ENCODE peak calls at places on chromosomes 5 and 9, in eight cellular contexts. I is SK-N-SH; L is CD4-positive, alpha-beta T cell; X is mammary epithelial cell; H is psoas muscle; F is suprapubic skin; W is mesothelial cell of epicardium; D is lower lobe of right lung. Q is an unnamed sample.

GRCh38 chr9:128394404-128395168 is 23.4 kb downstream of the URM1 start:
- DNase-seq in I (no peak), L (no peak), X (no peak), W (no peak), F (no peak), H (no peak), D (no peak), Q (no peak)

GRCh38 chr5:33491941-33492340 is 51.2 kb downstream of the TARS1 start:
- DNase-seq in L (no peak), D (no peak), H (no peak), F (no peak), W (no peak), I (no peak), X (no peak), Q (no peak)

GRCh38 chr9:9556865-9557803 is 1055.7 kb downstream of the PTPRD start:
- DNase-seq in L (no peak), W (no peak), D (no peak), F (no peak), H (no peak), I (no peak), X (no peak), Q (no peak)

GRCh38 chr9:124473310-124473709 is 23.1 kb downstream of the ADGRD2 start:
- DNase-seq in H (no peak), L (no peak), D (no peak), X (no peak), F (no peak), W (no peak), I (no peak), Q (no peak)

GRCh38 chr9:111803924-111804323 is 9.2 kb upstream of the SHOC1 start:
- DNase-seq in L (no peak), W (no peak), X (no peak), H (no peak), D (no peak), F (no peak), I (no peak), Q (no peak)

GRCh38 chr5:143635888-143636287 is 176.1 kb upstream of the HMHB1 start:
- DNase-seq in L (no peak), F (no peak), X (no peak), I (no peak), W (no peak), D (no peak), H (no peak), Q (no peak)

GRCh38 chr5:150508021-150508640 is at the start of gene NDST1:
- DNase-seq in F (no peak), X (no peak), L (no peak), W (no peak), D (peak), H (no peak), I (no peak), Q (no peak)

GRCh38 chr5:56145511-56145910 is 87.6 kb downstream of the ANKRD55 start:
- DNase-seq in D (no peak), H (no peak), X (no peak), W (no peak), F (no peak), L (no peak), I (no peak), Q (no peak)

GRCh38 chr5:68303038-68303738 is 87.6 kb downstream of the PIK3R1 start:
- DNase-seq in H (no peak), F (no peak), L (no peak), W (no peak), I (peak), X (peak), D (no peak), Q (no peak)

GRCh38 chr5:2755811-2756210 is 4.3 kb upstream of the IRX2 start:
- DNase-seq in F (no peak), L (no peak), I (no peak), X (peak), D (no peak), W (no peak), H (no peak), Q (no peak)

GRCh38 chr5:2755371-2755715 is 3.9 kb upstream of the IRX2 start:
- DNase-seq in L (no peak), H (no peak), I (no peak), W (no peak), X (peak), F (no peak), D (no peak), Q (no peak)

GRCh38 chr5:2757563-2758311 is 6.3 kb upstream of the IRX2 start:
- DNase-seq in H (no peak), F (no peak), D (peak), I (no peak), X (peak), L (no peak), W (no peak), Q (no peak)

GRCh38 chr5:2756211-2756746 is 4.8 kb upstream of the IRX2 start:
- DNase-seq in F (peak), D (peak), H (no peak), L (no peak), I (no peak), W (no peak), X (peak), Q (no peak)

DNA sequence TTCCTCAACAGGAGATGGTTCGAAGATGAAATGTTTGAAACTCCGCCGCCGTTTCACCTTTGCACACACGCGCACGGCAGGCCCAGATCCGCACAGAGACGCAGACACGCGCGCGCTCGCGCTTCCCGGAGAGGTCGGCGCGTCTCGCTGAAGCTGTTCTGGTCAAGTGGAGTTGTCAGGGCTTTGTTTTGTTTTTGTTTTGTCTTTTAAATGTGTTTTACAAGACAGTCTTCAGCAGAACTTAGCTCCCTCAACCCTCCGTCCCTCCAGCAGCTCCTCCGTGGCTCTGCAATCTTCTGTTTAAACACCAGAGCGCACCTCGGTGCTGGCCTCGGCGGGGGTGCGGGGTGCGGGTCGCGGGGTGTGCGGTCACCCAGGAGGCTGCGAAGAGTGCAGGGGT is 5.3 kb upstream of the IRX2 start:
- DNase-seq in D (no peak), I (no peak), H (no peak), X (no peak), L (no peak), W (no peak), F (no peak), Q (no peak)
- TF ChIP-seq CTCF in D (no peak), I (no peak), H (no peak), X (no peak), L (no peak), W (no peak), F (no peak), Q (no peak)

DNA sequence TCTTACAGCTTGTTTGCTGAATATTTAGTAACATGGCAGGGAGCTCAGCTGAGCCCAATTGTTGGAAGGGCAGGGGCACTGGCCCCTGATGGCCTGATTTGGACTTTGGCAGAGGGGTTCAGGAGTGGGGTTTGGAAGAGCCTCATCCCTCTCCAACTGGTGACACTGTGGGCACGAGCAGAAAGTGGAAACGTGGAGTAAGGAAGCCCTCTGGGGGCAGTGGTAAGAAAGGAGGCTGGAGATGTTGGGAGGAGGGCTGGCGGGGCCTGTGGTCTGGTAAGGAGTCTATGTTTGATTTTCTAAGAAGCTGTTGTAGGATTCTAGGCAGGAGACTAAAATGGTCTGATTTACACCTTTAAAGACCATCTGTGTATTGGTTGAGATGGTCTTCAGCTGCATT is 208.9 kb downstream of the HSPA4 start:
- DNase-seq in W (no peak), D (no peak), F (no peak), I (no peak), L (no peak), X (no peak), H (no peak), Q (no peak)
- TF ChIP-seq CTCF in W (no peak), D (no peak), F (no peak), I (peak), L (no peak), X (no peak), H (peak), Q (no peak)

DNA sequence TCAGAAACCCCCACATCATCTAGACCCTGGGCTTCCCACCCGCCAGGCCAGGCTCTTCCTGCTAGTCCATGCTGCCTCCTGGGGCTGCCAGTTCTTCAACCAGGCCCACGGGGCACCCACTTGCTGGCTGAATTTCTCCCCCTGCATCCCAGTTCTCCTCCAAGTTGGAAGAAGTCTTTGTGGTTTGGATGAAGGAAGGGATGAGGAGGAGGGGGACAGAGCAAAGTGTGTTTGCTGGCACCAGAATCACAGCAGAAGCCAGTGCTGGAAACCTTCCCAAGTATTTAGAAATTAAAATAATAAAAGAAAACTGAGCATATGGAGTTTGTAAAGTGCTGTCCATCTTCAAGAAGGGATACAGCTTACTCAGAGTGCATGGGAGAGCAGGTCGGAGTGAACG is 19.4 kb upstream of the UNC5A start:
- DNase-seq in L (no peak), X (no peak), D (no peak), H (no peak), F (no peak), I (no peak), W (no peak), Q (no peak)
- TF ChIP-seq CTCF in L (no peak), X (no peak), D (no peak), H (no peak), F (no peak), I (no peak), W (no peak), Q (no peak)

GRCh38 chr5:10363519-10364185 is 10.2 kb downstream of the MARCHF6 start:
- DNase-seq in L (no peak), D (no peak), I (no peak), H (no peak), W (no peak), F (no peak), X (no peak), Q (no peak)

GRCh38 chr5:10367586-10367985 is 14.1 kb downstream of the MARCHF6 start:
- DNase-seq in H (no peak), I (no peak), F (no peak), X (no peak), L (no peak), W (no peak), D (no peak), Q (no peak)

GRCh38 chr5:10365800-10366199 is 12.3 kb downstream of the MARCHF6 start:
- DNase-seq in X (no peak), D (no peak), F (no peak), W (no peak), L (no peak), I (no peak), H (no peak), Q (no peak)

GRCh38 chr5:10366310-10367297 is 13.1 kb downstream of the MARCHF6 start:
- DNase-seq in X (peak), H (no peak), F (no peak), W (no peak), L (no peak), D (no peak), I (no peak), Q (no peak)

GRCh38 chr5:10364186-10364689 is 10.7 kb downstream of the MARCHF6 start:
- DNase-seq in D (no peak), I (no peak), L (no peak), W (no peak), F (no peak), H (no peak), X (peak), Q (no peak)
- TF ChIP-seq CTCF in D (peak), I (peak), L (no peak), W (no peak), F (no peak), H (peak), X (peak), Q (no peak)

DNA sequence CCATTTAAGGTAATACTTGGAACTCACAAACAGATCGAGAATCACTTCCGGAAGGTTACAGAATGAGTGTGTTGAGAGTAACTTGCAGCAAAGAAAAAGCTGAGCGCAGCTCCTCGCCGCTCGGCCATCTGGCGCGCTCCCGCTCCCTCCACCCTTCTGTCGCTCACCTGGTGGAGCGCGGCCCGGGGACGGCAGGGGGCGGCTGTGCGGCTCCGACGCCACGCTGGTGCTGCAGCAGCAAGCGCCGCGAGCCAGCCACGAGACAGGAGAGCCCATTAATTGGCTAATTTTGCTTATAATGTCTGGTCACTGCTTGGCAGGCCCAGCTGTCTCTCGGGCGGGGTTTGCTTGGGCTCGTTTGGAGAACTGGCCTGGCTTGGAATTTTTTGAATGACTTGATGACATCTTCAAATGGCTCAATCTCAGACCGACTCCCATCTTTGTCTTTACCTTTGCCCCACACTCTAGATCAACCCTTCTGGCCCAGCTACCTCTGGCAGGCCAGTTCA is 601.8 kb downstream of the CCDC171 start:
- DNase-seq in W (peak), D (no peak), X (no peak), H (peak), I (no peak), F (no peak), L (peak), Q (no peak)
- TF ChIP-seq CTCF in W (peak), D (peak), X (no peak), H (no peak), I (no peak), F (no peak), L (no peak), Q (no peak)

DNA sequence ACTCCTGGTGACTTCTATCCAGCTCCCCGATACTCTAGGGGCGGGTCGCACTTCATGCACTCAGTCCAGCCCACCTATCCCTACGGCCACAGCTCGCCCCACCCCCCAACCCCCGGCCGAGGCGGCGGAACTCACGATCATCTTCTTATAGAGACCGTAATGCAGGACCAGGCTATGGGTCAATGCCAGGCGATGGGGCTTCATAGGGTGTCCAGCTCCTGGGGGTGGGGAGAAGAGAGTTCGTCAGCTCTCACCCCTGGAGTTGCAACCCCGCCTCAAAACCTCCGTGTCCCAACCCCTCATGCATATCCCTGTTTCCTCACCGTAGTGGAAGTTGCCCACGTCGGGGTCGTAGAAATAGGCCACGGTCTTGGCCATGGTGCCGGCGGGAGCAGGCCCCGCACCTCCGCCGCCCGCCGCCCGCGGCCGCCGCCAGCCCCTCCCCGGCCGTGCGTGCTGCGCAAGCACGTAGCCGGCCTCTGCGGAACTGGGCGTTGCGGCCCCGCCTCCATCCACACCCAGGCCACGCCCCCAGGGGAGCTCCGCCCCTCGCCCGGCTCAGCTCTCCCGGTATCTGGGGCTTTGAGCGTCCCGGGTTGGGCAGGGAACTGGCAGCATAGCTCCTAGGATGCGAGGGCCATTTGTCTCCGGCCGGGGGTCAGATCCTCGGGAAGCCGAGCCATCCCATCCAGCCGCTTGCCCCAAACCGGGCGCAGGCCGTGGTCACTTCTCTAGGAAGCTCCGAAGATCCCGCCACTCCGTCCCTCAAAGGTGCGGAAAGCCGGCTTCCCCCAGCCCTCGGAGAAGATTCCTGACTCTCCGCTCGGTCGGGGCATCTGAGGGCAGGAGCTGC is at the start of the genes HDAC3 and RELL2:
- DNase-seq in H (peak), F (peak), W (peak), X (peak), D (peak), L (peak), I (peak), Q (peak)
- TF ChIP-seq CTCF in H (no peak), F (no peak), W (no peak), X (no peak), D (no peak), L (no peak), I (no peak), Q (no peak)

GRCh38 chr9:27787941-27788340 is 214.7 kb upstream of the C9orf72 start:
- DNase-seq in I (no peak), W (no peak), F (no peak), L (no peak), D (no peak), X (peak), H (no peak), Q (no peak)
- TF ChIP-seq CTCF in I (peak), W (no peak), F (no peak), L (no peak), D (peak), X (peak), H (no peak), Q (no peak)

GRCh38 chr9:97283768-97284167 is 23.7 kb upstream of the CCDC180 start:
- DNase-seq in W (no peak), H (no peak), I (no peak), L (no peak), F (no peak), X (no peak), D (no peak), Q (no peak)

GRCh38 chr9:97280755-97281330 is 26.6 kb upstream of the CCDC180 start:
- DNase-seq in D (no peak), W (no peak), F (no peak), L (no peak), H (no peak), I (no peak), X (no peak), Q (no peak)

GRCh38 chr9:97284798-97285197 is 22.7 kb upstream of the CCDC180 start:
- DNase-seq in L (no peak), H (no peak), X (no peak), F (no peak), W (no peak), D (no peak), I (no peak), Q (no peak)
- TF ChIP-seq CTCF in L (peak), H (no peak), X (peak), F (no peak), W (peak), D (no peak), I (no peak), Q (no peak)

DNA sequence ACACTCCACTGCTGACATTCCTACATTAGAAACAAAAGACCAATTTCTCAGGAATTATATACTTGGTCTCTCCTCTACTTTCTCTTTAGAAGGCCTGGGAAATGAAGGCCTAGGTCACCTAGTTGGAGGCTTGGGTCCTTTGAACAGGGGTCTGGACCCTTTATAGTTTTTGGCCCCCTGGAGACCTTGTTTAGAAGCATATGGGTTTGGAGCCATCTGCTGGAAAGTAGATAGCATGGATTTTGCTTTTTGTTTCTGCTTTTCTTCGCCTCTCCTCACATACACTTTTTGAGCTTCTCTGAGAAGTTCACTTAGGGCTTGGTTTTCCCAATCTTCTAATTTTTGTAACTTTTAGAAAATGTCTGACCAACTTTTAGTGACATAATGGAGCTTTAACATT is 67.1 kb upstream of the CDK20 start:
- DNase-seq in L (no peak), W (no peak), F (no peak), I (peak), D (no peak), H (no peak), X (no peak), Q (no peak)
- TF ChIP-seq CTCF in L (no peak), W (peak), F (no peak), I (peak), D (peak), H (peak), X (no peak), Q (no peak)

Q was measured in omental fat pad.